ENCODE peak calls at places on chromosomes 16 and 17, in seven cellular contexts. T, Y, P, X, S, E and K are unnamed samples. For H3K27me3, the result is how much of the 10 kb centered on the place peaks cover.

GRCh38 chr16:14449790-14450463 is 180.1 kb downstream of the PARN start:
- DNase-seq in T (no peak), Y (no peak), X (no peak), S (no peak), E (no peak), P (no peak), K (no peak)

GRCh38 chr17:49473900-49474751 is 21.0 kb upstream of the NGFR start:
- DNase-seq in Y (no peak), X (no peak), P (no peak), T (peak), E (no peak), S (no peak), K (no peak)

GRCh38 chr17:6427284-6427781 is 7.6 kb downstream of the AIPL1 start:
- DNase-seq in Y (no peak), T (no peak), E (no peak), X (no peak), S (no peak), P (no peak), K (no peak)

GRCh38 chr17:1532836-1533602 is 16.6 kb upstream of the INPP5K start:
- DNase-seq in Y (no peak), E (no peak), T (no peak), S (no peak), X (no peak), P (no peak), K (no peak)

GRCh38 chr17:8326591-8327583 is 12.8 kb upstream of the ODF4 start:
- DNase-seq in X (peak), S (no peak), E (peak), P (no peak), Y (no peak), T (no peak), K (no peak)

GRCh38 chr17:21019976-21020575 is 22.7 kb downstream of the USP22 start:
- DNase-seq in T (no peak), Y (no peak), P (no peak), E (peak), S (no peak), X (peak), K (no peak)

GRCh38 chr16:64092284-64092683 is 1029.6 kb downstream of the CDH11 start:
- DNase-seq in T (no peak), P (no peak), X (no peak), S (no peak), Y (no peak), E (no peak), K (no peak)

GRCh38 chr17:4711671-4712111 is 1.3 kb downstream of the ARRB2 start:
- DNase-seq in E (peak), S (no peak), X (peak), P (no peak), T (peak), Y (peak), K (peak)

GRCh38 chr17:64326420-64327054 is 63.5 kb upstream of the TEX2 start:
- DNase-seq in X (peak), Y (peak), S (peak), E (peak), T (no peak), P (no peak), K (no peak)

GRCh38 chr16:55501549-55502322 is 7.1 kb upstream of the LPCAT2 start:
- DNase-seq in S (no peak), P (no peak), Y (no peak), X (no peak), T (peak), E (no peak), K (no peak)

GRCh38 chr17:41522301-41523224 is 3.9 kb upstream of the KRT15 start:
- DNase-seq in S (no peak), Y (no peak), E (no peak), P (no peak), X (no peak), T (peak), K (no peak)

GRCh38 chr17:21374455-21375161 is 1.5 kb upstream of the KCNJ12 start:
- DNase-seq in X (no peak), Y (no peak), T (no peak), S (no peak), E (no peak), P (no peak), K (no peak)

GRCh38 chr16:27718136-27718766 is 168.3 kb downstream of the KATNIP start:
- DNase-seq in Y (no peak), P (no peak), E (no peak), S (no peak), X (peak), T (no peak), K (no peak)

GRCh38 chr17:66507103-66507923 is 204.9 kb downstream of the PRKCA start:
- DNase-seq in E (peak), P (no peak), T (peak), S (peak), Y (no peak), X (peak), K (peak)

GRCh38 chr17:71402661-71403141 is 718.1 kb upstream of the SOX9 start:
- DNase-seq in E (no peak), P (no peak), S (no peak), X (no peak), T (no peak), Y (no peak), K (no peak)

GRCh38 chr16:27924411-27925118 is 138.9 kb downstream of the GSG1L start:
- DNase-seq in S (no peak), X (no peak), P (no peak), T (no peak), E (no peak), Y (no peak), K (no peak)

GRCh38 chr16:4261557-4262172 is 11.2 kb downstream of the TFAP4 start:
- DNase-seq in P (no peak), E (no peak), S (peak), X (no peak), Y (no peak), T (peak), K (no peak)

GRCh38 chr17:4596636-4597380 is 12.5 kb downstream of the SMTNL2 start:
- DNase-seq in E (no peak), X (no peak), Y (no peak), S (no peak), T (no peak), P (no peak), K (no peak)

GRCh38 chr16:87834668-87835473 is 34.4 kb downstream of the SLC7A5 start:
- DNase-seq in X (no peak), Y (no peak), P (no peak), E (no peak), T (no peak), S (no peak), K (no peak)

GRCh38 chr17:57670769-57671545 is 74.1 kb downstream of the CCDC182 start:
- DNase-seq in E (no peak), S (no peak), Y (peak), X (no peak), T (peak), P (peak), K (no peak)

GRCh38 chr17:8237175-8237574 is 10.7 kb downstream of the CTC1 start:
- DNase-seq in T (no peak), X (no peak), E (no peak), S (no peak), P (no peak), Y (no peak), K (peak)

GRCh38 chr16:65600046-65600445 is 478.2 kb upstream of the CDH11 start:
- DNase-seq in S (no peak), Y (no peak), X (no peak), T (no peak), E (no peak), P (peak), K (no peak)

GRCh38 chr16:4661661-4662060 is 31.7 kb upstream of the NUDT16L1 start:
- DNase-seq in E (no peak), Y (no peak), S (no peak), P (no peak), X (no peak), T (no peak), K (no peak)

GRCh38 chr16:25089346-25089745 is 22.2 kb upstream of the LCMT1 start:
- DNase-seq in Y (no peak), T (peak), P (no peak), E (no peak), X (no peak), S (no peak), K (no peak)

GRCh38 chr17:46191332-46192210 is 1.7 kb downstream of the KANSL1 start:
- DNase-seq in Y (peak), T (peak), P (no peak), E (no peak), S (no peak), X (no peak), K (no peak)

GRCh38 chr17:28610372-28610771 is 3.6 kb downstream of the RSKR start:
- DNase-seq in Y (no peak), T (peak), S (no peak), X (no peak), E (no peak), P (no peak), K (no peak)

GRCh38 chr17:28615260-28615940 is 1.4 kb upstream of the RSKR start:
- DNase-seq in E (no peak), X (no peak), T (no peak), P (no peak), Y (no peak), S (no peak), K (no peak)

GRCh38 chr17:28613916-28614315 is at the start of gene RSKR:
- DNase-seq in P (no peak), E (no peak), Y (no peak), T (no peak), S (no peak), X (no peak), K (no peak)

GRCh38 chr17:28612936-28613872 is 781 bp downstream of the RSKR start:
- DNase-seq in P (no peak), T (peak), Y (no peak), S (no peak), X (no peak), E (no peak), K (no peak)

GRCh38 chr17:28612531-28612930 is 1.5 kb downstream of the RSKR start:
- DNase-seq in P (no peak), S (no peak), T (no peak), Y (no peak), E (no peak), X (no peak), K (no peak)
- H3K27me3 ChIP-seq in P (under half), S (under half), T (under half), Y (under half), E (under half), X (under half), K (under half)

DNA sequence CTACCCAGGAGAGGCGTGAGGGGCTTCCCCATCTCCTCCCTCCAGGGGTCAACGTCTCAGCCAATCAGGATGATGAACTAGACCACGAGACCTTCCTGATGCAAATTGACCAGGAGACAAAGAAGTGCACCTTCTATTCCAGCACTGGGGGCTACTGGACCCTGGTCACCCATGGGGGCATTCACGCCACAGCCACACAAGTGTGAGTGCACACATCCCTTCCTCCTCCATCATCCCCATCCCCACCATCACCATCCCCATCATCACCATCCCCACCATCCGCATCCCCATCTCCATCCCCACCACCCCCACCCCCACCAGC is 6.8 kb downstream of the FSCN2 start:
- DNase-seq in Y (no peak), S (no peak), T (no peak), E (no peak), P (no peak), X (no peak), K (no peak)
- H3K27me3 ChIP-seq in Y (under half), S (under half), T (under half), E (under half), P (under half), X (under half), K (under half)

DNA sequence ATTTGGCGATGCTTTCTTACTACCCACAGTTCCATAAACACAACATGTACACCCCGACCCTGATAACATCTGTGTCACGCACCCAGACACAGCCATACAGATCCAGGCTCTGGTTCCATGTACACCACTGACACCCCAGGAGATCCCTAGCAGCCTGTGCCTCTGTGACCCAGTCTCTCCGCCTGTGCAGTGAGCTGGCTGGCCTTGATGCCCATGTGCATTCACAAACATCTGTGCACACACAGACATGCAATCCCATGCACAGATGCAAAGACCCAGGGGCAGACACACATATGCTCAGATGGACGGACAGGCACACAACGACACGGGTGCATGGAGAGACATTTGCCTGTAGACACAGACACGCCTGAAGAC is 4.1 kb downstream of the CCDC102A start:
- DNase-seq in Y (peak), T (no peak), S (no peak), E (no peak), P (no peak), X (no peak), K (peak)
- H3K27me3 ChIP-seq in Y (under half), T (under half), S (under half), E (under half), P (under half), X (under half), K (under half)

DNA sequence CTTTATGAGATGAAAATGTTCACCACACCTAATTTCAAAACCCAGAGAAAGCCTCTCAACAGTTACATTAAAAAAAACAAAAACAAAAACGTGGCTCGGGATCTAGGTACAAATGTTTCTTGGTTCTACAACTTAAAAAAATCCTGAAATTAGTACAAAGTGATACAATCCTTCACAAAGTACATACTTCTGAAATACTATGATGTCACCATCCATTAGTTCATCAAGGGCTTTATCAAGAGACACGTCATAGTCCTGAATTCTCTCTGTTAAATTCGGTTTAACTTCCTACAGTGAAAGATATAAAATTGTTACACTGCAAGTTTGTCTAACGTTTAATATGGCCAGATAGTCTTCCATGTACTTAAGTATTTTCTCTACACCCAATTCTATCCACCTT is 18.2 kb downstream of the LITAFD start:
- DNase-seq in X (no peak), T (no peak), S (no peak), Y (no peak), P (no peak), E (no peak), K (no peak)
- H3K27me3 ChIP-seq in X (under half), T (under half), S (under half), Y (under half), P (under half), E (under half), K (under half)

GRCh38 chr16:56869513-56870270 is 4.7 kb downstream of the SLC12A3 start:
- DNase-seq in E (no peak), X (no peak), T (no peak), S (no peak), P (no peak), Y (no peak), K (no peak)

GRCh38 chr16:56864910-56865309 is at the start of gene SLC12A3:
- DNase-seq in Y (no peak), E (no peak), S (no peak), T (no peak), X (no peak), P (no peak), K (no peak)

GRCh38 chr16:56865394-56866062 is 521 bp downstream of the SLC12A3 start:
- DNase-seq in Y (no peak), X (no peak), S (no peak), T (no peak), E (no peak), P (no peak), K (no peak)

GRCh38 chr16:56868175-56868574 is 3.2 kb downstream of the SLC12A3 start:
- DNase-seq in X (no peak), P (no peak), E (no peak), S (no peak), Y (no peak), T (no peak), K (no peak)

DNA sequence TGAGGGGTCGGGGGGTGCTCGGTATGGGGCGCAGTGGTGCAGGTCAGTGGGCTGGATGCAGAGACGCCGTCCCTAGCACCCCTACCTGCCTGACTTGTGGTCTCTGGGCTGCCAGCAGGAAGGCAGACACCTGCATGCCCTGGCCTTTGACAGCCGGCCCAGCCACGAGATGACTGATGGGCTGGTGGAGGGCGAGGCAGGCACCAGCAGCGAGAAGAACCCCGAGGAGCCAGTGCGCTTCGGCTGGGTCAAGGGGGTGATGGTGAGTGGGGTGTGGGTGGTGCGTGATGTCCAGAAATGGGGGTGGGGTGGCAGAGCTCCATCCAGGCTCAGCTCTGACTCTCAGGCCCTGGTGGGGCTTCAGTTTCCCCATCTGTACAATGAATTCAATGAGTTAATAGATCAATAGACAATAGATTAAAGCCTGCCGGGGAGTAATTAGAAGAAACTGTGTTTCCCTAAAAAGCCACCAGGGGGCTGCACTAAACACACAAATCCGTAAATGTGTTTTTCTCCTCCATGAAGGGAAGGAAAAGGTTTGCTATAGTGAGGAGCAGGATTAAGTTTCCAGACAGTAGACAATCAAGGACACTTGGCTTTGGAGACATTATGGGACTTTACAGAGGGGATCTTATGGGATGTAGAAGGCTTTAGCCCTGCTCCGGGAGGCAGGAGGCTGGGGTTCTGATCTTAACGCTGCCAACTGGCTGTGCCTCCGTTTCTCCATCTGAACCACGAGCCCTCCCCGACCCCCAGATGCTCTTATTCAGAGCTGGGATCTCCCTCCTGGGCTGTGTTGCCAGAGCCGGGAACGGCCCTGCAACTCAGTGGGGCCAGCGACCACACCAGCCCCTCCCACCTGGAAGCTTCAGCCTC is 2.2 kb downstream of the SLC12A3 start:
- DNase-seq in E (peak), X (no peak), P (no peak), Y (peak), S (peak), T (peak), K (no peak)
- H3K27me3 ChIP-seq in E (under half), X (under half), P (under half), Y (under half), S (under half), T (under half), K (under half)

DNA sequence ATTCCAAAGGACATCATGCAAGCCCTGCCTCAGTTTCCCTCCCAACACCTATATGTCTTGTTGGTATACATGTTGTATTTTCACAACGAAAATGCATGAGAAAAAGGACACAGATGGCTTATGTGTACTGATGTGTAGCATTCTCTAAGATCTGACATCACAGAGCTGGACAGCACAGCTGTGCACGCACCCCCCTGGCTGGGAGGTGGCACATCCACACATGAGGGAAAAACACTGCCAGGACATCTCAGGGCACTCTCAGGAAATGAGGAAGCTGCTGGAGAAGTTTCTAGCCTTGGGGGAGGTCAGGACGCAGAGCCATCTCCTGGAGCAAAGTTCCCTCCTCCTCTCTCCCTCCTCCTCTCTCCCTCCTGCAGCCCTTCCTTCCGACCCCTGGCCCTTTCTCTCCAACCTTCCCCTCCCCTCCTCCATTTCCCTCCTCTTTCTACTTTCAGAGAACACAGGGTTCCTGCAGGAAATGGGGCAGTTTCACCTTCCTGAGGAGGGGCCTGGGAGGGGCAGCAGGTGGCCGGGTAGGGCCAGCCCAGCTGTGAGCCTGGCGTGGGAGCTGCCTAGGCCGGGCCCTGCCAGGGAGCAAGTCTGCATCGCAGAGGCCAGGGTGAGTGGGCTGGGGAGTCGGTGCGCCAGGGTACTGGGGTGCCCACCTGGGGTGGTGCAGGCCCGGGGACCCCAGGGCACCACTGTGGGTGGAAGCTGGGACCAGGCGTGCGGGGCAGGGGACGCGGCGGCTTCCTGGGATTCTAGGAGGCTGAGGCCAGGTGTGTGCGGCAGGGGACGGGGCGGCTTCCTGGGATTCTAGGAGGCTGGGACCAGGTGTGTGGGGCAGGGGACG is at the start of gene DPEP1:
- DNase-seq in E (no peak), Y (no peak), P (no peak), T (no peak), X (no peak), S (no peak), K (no peak)
- H3K27me3 ChIP-seq in E (under half), Y (under half), P (under half), T (under half), X (under half), S (under half), K (under half)

GRCh38 chr16:86563489-86564345 is 2.9 kb upstream of the FOXC2 start:
- DNase-seq in S (peak), Y (peak), P (peak), E (peak), T (peak), X (peak), K (peak)

GRCh38 chr16:86566966-86567700 is 504 bp downstream of the FOXC2 start:
- DNase-seq in X (peak), P (no peak), T (no peak), Y (peak), S (no peak), E (no peak), K (no peak)

GRCh38 chr16:86565644-86566511 is 751 bp upstream of the FOXC2 start:
- DNase-seq in E (no peak), T (no peak), P (no peak), Y (peak), S (no peak), X (no peak), K (no peak)

GRCh38 chr16:86566601-86566965 is at the start of gene FOXC2:
- DNase-seq in X (peak), T (peak), Y (peak), P (no peak), E (peak), S (peak), K (no peak)

DNA sequence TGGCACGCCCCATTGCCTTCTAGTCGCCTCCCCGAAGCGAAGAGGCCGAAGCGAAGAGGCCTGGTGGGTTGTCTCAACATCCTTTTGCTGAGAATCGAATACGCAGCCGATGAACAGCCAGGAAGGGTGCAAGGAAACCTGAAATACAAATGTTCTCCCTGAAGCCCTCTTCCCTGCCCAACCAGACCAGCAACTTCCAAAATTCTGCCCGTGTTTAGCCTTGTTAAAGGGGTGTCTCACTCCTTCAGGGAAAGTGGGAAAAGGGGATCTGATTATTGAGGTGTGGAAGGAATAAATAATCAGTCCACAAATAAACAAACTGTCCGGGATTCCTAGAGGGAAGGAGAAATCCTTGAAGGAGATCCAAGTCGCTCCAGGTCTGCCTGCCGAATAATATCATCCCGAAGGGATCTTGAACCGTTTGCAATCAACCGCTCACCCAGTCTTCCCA is 1.4 kb upstream of the FOXC2 start:
- DNase-seq in S (no peak), P (no peak), T (no peak), Y (no peak), X (no peak), E (no peak), K (no peak)
- H3K27me3 ChIP-seq in S (under half), P (under half), T (half or more), Y (under half), X (under half), E (half or more), K (under half)